ENCODE peak calls at places on chromosomes 11 and 22, in ten cellular contexts. Z is aorta, F is colonic mucosa, Y is tibial artery, C is A172, M is NCI-H1092 treated with DMSO at 0.1 percent for 48 hours, R is left ventricle myocardium inferior, L is mesendoderm, U is activated T-helper 1 cell treated with Interleukin-2 at 50 U/mL for 16 hours, D is cardiac muscle cell. G is an unnamed sample.

GRCh38 chr11:74462631-74463030 is 4.7 kb downstream of the KCNE3 start:
- DNase-seq in Z (no peak), F (no peak), Y (no peak), C (no peak), M (no peak), R (no peak), L (no peak), U (no peak), D (no peak), G (no peak)

GRCh38 chr22:30906411-30906810 is 62.2 kb downstream of the MORC2 start:
- DNase-seq in Z (no peak), F (no peak), Y (peak), C (no peak), M (no peak), R (no peak), L (no peak), U (no peak), D (no peak), G (no peak)

GRCh38 chr11:13261600-13262061 is 16.0 kb upstream of the BMAL1 start:
- DNase-seq in Z (no peak), F (no peak), Y (no peak), C (peak), M (no peak), R (no peak), L (peak), U (no peak), D (no peak), G (no peak)

GRCh38 chr22:27886843-27887151 is 32.3 kb downstream of the PITPNB start:
- DNase-seq in Z (no peak), F (no peak), Y (no peak), C (no peak), M (no peak), R (no peak), L (no peak), U (no peak), D (no peak), G (no peak)

GRCh38 chr22:25112538-25113253 is 87.0 kb upstream of the CRYBB3 start:
- DNase-seq in Z (no peak), F (no peak), Y (no peak), C (no peak), M (no peak), R (no peak), L (peak), U (no peak), D (no peak), G (no peak)

GRCh38 chr11:90204832-90205646 is 17.8 kb downstream of the CHORDC1 start:
- DNase-seq in Z (no peak), F (no peak), Y (no peak), C (peak), M (peak), R (no peak), L (peak), U (no peak), D (peak), G (no peak)

GRCh38 chr11:65066805-65067291 is 8.5 kb upstream of the NAALADL1 start:
- DNase-seq in Z (no peak), F (no peak), Y (no peak), C (no peak), M (no peak), R (no peak), L (no peak), U (no peak), D (no peak), G (no peak)

GRCh38 chr22:22547226-22547625 is 11.8 kb downstream of the PRAME start:
- DNase-seq in Z (no peak), F (no peak), Y (no peak), C (no peak), M (no peak), R (no peak), L (no peak), U (no peak), D (no peak), G (no peak)

GRCh38 chr22:48406161-48406560 is 1421.5 kb downstream of the BRD1 start:
- DNase-seq in Z (no peak), F (no peak), Y (no peak), C (no peak), M (no peak), R (no peak), L (no peak), U (no peak), D (no peak), G (no peak)

GRCh38 chr11:119169272-119169719 is 771 bp downstream of the NLRX1 start:
- DNase-seq in Z (peak), F (peak), Y (peak), C (peak), M (no peak), R (peak), L (peak), U (peak), D (peak), G (no peak)

GRCh38 chr22:38491707-38492348 is 14.3 kb downstream of the DDX17 start:
- DNase-seq in Z (no peak), F (no peak), Y (no peak), C (no peak), M (no peak), R (no peak), L (no peak), U (no peak), D (no peak), G (no peak)

GRCh38 chr11:43852057-43852636 is 28.5 kb upstream of the ALKBH3 start:
- DNase-seq in Z (no peak), F (peak), Y (no peak), C (peak), M (peak), R (no peak), L (peak), U (peak), D (peak), G (no peak)

GRCh38 chr11:63445720-63446119 is 45.2 kb downstream of the PLAAT5 start:
- DNase-seq in Z (no peak), F (no peak), Y (no peak), C (peak), M (no peak), R (no peak), L (no peak), U (no peak), D (no peak), G (no peak)

GRCh38 chr11:69881467-69882269 is 62.5 kb upstream of the FGF3 start:
- DNase-seq in Z (peak), F (no peak), Y (no peak), C (no peak), M (no peak), R (peak), L (peak), U (no peak), D (peak), G (no peak)

GRCh38 chr11:62857541-62857982 is 18.2 kb upstream of the WDR74 start:
- DNase-seq in Z (no peak), F (peak), Y (no peak), C (no peak), M (no peak), R (no peak), L (no peak), U (no peak), D (no peak), G (no peak)

GRCh38 chr22:43238526-43239006 is 51.6 kb upstream of the TTLL12 start:
- DNase-seq in Z (no peak), F (no peak), Y (no peak), C (no peak), M (no peak), R (peak), L (no peak), U (no peak), D (no peak), G (peak)

GRCh38 chr22:48765595-48765994 is 1062.1 kb downstream of the BRD1 start:
- DNase-seq in Z (no peak), F (no peak), Y (no peak), C (no peak), M (no peak), R (no peak), L (no peak), U (no peak), D (no peak), G (no peak)

GRCh38 chr11:65496304-65497140 is 2.3 kb upstream of the MALAT1 start:
- DNase-seq in Z (peak), F (no peak), Y (peak), C (peak), M (peak), R (no peak), L (no peak), U (no peak), D (no peak), G (no peak)

GRCh38 chr11:75387742-75388294 is 11.5 kb upstream of the RPS3 start:
- DNase-seq in Z (no peak), F (no peak), Y (peak), C (peak), M (no peak), R (no peak), L (no peak), U (no peak), D (no peak), G (no peak)

GRCh38 chr11:11577932-11578331 is 43.9 kb downstream of the GALNT18 start:
- DNase-seq in Z (no peak), F (no peak), Y (no peak), C (no peak), M (no peak), R (no peak), L (no peak), U (no peak), D (no peak), G (no peak)

GRCh38 chr11:116452447-116452846 is 320.3 kb downstream of the BUD13 start:
- DNase-seq in Z (no peak), F (no peak), Y (no peak), C (no peak), M (peak), R (no peak), L (no peak), U (no peak), D (no peak), G (no peak)

GRCh38 chr11:119107538-119108150 is 500 bp downstream of the C2CD2L start:
- DNase-seq in Z (no peak), F (peak), Y (no peak), C (no peak), M (no peak), R (no peak), L (no peak), U (no peak), D (peak), G (peak)

GRCh38 chr11:105367129-105367528 is 227.6 kb upstream of the CARD18 start:
- DNase-seq in Z (no peak), F (no peak), Y (no peak), C (no peak), M (no peak), R (no peak), L (no peak), U (no peak), D (no peak), G (no peak)

GRCh38 chr11:44464741-44465140 is 100.7 kb upstream of the CD82 start:
- DNase-seq in Z (no peak), F (no peak), Y (no peak), C (peak), M (no peak), R (no peak), L (peak), U (no peak), D (no peak), G (no peak)

GRCh38 chr11:71946144-71946571 is 17.3 kb downstream of the RNF121 start:
- DNase-seq in Z (no peak), F (no peak), Y (no peak), C (peak), M (no peak), R (no peak), L (no peak), U (no peak), D (no peak), G (no peak)

GRCh38 chr11:93517041-93517440 is 26.1 kb downstream of the SMCO4 start:
- DNase-seq in Z (no peak), F (no peak), Y (no peak), C (no peak), M (peak), R (no peak), L (no peak), U (no peak), D (no peak), G (no peak)